ENCODE peak calls at places on chromosomes 13 and 19, in five cellular contexts. G, Q, U, Y and H are unnamed samples.

GRCh38 chr19:42202290-42202867 is 15.1 kb downstream of the DEDD2 start:
- DNase-seq in Q (no peak), U (no peak), Y (no peak), G (no peak), H (no peak)

GRCh38 chr13:53191091-53191490 is 162.5 kb downstream of the OLFM4 start:
- DNase-seq in U (no peak), G (no peak), Y (no peak), Q (no peak), H (no peak)

GRCh38 chr19:49301165-49301865 is 23.7 kb downstream of the SLC6A16 start:
- DNase-seq in Q (peak), G (peak), Y (peak), U (peak), H (peak)

GRCh38 chr13:114127473-114128347 is 4.7 kb downstream of the RASA3 start:
- DNase-seq in U (no peak), G (no peak), Y (no peak), Q (no peak), H (no peak)

GRCh38 chr19:7849631-7850428 is 19.8 kb downstream of the EVI5L start:
- DNase-seq in U (no peak), Q (peak), Y (no peak), G (no peak), H (no peak)

GRCh38 chr19:29492761-29493160 is 33.0 kb upstream of the VSTM2B start:
- DNase-seq in Y (no peak), Q (no peak), U (no peak), G (no peak), H (no peak)

GRCh38 chr19:345320-345879 is 804 bp upstream of the MIER2 start:
- DNase-seq in U (no peak), Y (no peak), Q (no peak), G (no peak), H (no peak)

GRCh38 chr19:2627855-2628254 is 74.6 kb downstream of the GNG7 start:
- DNase-seq in G (no peak), U (peak), Q (no peak), Y (no peak), H (no peak)

DNA sequence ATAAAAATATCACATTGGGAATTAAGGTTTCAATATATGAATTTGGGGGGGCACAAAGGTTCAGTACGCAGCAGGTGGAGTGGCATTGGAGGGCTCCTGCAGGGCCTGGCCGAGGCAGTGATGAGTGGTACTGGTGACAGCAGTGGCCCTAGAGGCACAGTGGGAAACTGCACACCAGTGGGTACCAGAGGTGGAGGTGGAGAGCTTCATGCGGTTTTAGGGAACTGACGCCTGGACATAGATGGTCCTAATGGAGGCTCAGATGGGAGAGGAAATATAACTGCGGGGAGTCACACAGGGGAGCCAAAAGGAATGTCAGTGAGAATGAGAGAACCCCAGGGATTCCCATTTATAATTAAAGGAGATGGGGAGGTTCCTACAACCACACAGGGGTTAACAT is 156.2 kb downstream of the COG6 start:
- DNase-seq in G (no peak), Y (no peak), Q (no peak), U (no peak), H (no peak)
- TF ChIP-seq CTCF in G (no peak), Y (no peak), Q (peak), U (no peak), H (no peak)

DNA sequence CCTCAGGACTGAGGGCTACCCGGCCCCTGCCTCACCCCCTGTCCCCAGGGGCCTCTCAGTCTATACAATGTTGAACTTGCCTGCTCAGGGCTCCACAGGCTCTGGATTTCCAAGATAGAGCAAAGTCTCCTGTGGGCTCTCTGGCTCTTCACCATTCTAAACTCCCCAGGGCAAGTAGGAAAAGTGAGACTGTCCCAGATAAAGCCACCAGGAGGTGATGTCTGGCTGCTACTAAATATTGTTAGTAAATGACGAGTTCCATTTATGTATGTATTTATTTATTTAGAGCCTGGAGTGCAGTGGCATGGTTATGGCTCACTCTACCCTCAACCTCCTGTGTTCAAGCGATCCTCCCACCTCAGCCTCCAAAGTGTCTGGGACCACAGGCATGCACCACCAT is 73.6 kb upstream of the SIAH3 start:
- DNase-seq in Y (no peak), Q (no peak), U (peak), G (no peak), H (no peak)
- TF ChIP-seq CTCF in Y (no peak), Q (no peak), U (peak), G (no peak), H (no peak)

DNA sequence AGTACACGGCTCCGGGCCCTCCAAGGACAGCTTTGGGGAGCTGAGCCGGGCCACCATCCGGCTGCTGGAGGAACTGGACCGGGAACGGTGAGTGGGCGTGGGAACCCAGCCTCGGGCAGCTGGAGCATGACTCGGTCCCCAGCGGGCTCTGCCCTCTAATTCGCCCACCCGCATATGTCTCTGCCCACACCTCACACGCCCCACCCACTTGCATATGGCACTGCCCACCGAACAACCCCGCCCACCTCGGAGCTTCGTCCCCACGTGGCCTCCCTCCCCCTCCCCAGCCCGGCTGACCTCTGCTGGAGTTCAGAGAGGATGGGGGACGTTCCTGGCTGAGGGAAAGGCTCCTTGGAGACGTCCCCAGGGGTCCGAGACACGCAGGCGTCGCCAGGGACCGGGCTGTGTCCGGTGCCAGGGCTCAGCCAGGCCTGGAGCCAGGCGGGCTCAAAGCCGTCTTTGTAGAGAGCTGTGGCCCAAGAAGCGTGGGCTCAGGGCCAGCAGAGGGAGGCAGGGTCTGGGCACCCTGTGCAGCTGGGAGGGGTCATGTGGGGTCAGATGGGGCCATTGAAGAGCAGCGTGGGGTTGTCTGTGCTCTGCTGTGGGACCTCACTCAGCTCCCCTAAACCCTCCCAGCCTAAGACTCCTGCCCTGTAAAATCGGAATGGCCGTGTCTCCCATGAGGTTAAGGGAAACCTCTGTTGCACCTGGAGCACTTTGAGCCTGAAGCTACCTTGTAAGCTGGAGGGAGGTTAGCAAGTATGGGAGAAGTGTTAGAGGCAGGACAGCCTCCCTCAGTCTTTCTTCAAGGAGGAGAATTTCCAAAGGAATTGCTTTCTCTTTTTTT is 3.8 kb downstream of the APC2 start:
- DNase-seq in G (no peak), Q (peak), Y (no peak), U (no peak), H (peak)
- TF ChIP-seq CTCF in G (no peak), Q (peak), Y (no peak), U (peak), H (no peak)

GRCh38 chr13:96020941-96021340 is 32.3 kb downstream of the UGGT2 start:
- DNase-seq in U (no peak), Y (no peak), G (no peak), Q (no peak), H (no peak)

GRCh38 chr13:96018135-96018534 is 35.1 kb downstream of the UGGT2 start:
- DNase-seq in Q (no peak), U (no peak), G (no peak), Y (no peak), H (no peak)

GRCh38 chr13:96025283-96025682 is 27.9 kb downstream of the UGGT2 start:
- DNase-seq in Y (no peak), U (no peak), Q (no peak), G (no peak), H (no peak)

DNA sequence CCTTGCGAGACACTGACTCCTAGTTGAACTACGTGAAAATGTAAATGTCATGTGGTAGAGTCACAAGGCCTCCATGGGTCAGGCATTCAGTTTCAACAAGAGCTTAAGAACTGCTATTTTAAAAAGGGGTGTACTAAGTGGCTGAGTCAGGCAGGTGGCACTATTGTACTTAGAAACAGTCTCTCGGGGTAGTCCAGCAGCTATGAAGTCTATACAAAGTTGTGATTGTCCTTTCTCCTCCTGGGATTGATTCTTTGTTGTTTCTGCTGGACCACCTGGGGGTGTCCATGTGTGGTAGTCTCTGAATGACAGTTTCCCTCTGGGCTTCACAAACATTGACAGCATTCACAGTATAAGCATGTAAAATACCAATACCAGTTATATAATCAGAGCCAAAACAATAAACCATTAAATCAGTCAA is 33.0 kb downstream of the UGGT2 start:
- DNase-seq in U (peak), Q (peak), G (peak), Y (peak), H (no peak)
- TF ChIP-seq CTCF in U (peak), Q (peak), G (no peak), Y (peak), H (peak)

GRCh38 chr13:50080856-50081105 is 65.5 kb downstream of the KCNRG start:
- DNase-seq in Y (no peak), U (no peak), G (no peak), Q (no peak), H (no peak)

GRCh38 chr13:50080158-50080855 is 65.1 kb downstream of the KCNRG start:
- DNase-seq in Q (peak), U (peak), G (no peak), Y (peak), H (peak)

GRCh38 chr13:50081106-50081898 is 66.1 kb downstream of the KCNRG start:
- DNase-seq in G (peak), U (no peak), Q (peak), Y (peak), H (peak)

GRCh38 chr13:50081899-50082425 is 66.7 kb downstream of the KCNRG start:
- DNase-seq in U (peak), Q (peak), Y (peak), G (peak), H (peak)

DNA sequence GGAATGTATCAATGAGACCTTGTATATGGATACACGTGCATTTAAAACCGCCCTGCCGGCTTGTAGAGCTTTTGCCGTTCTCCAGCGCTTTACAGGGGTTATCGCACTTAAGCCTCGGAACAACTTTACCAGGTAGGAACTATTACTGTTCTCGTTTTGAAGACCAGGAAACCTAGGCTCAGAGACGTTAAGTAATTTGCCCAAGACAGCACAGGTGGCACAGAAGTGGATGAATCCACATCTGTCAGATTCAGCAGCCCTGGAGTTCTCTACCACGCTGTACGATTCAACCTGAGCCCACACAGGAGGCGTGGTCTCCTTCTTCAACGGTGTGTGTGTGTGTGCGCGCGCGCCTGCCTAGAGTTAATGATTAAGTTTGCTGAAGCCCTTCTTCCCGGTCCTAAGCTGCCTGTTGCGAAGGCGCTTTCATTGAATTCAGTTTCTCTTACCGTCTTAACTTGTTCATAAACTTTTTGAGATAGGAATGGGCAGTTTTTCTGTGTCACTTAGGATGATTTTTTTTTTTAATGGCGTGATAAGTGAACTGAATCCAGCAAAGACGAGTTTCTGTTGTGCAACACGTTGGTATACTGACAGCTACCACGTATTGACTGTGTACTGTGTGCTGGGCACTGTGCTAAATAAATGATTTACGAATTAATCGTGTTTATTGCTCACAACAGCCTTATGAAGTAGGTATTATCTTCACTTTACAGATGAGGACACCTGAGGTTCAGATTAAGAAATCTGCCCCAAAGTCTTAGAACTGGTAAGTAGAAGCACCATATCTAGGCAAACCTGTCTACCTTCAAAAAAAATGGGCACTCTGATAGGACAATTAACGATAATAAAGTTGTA is 67.4 kb downstream of the KCNRG start:
- DNase-seq in U (peak), Q (peak), Y (peak), G (peak), H (peak)
- TF ChIP-seq CTCF in U (no peak), Q (no peak), Y (no peak), G (no peak), H (no peak)

GRCh38 chr19:10565567-10566407 is at the start of gene KRI1:
- DNase-seq in U (peak), Q (peak), Y (peak), G (peak), H (peak)
- TF ChIP-seq CTCF in U (no peak), Q (peak), Y (no peak), G (no peak), H (peak)

GRCh38 chr19:10473192-10473591 is 30.0 kb downstream of the KEAP1 start:
- DNase-seq in Y (no peak), Q (no peak), G (no peak), U (no peak), H (no peak)

GRCh38 chr19:10474962-10475451 is 28.1 kb downstream of the KEAP1 start:
- DNase-seq in G (no peak), U (no peak), Q (no peak), Y (no peak), H (no peak)

GRCh38 chr19:10467104-10467706 is 36.0 kb downstream of the KEAP1 start:
- DNase-seq in G (no peak), U (no peak), Q (no peak), Y (no peak), H (no peak)

GRCh38 chr19:10468133-10468532 is 35.0 kb downstream of the KEAP1 start:
- DNase-seq in Y (no peak), Q (no peak), U (no peak), G (no peak), H (no peak)

GRCh38 chr19:10471909-10472308 is 31.2 kb downstream of the KEAP1 start:
- DNase-seq in G (no peak), Y (peak), Q (no peak), U (peak), H (no peak)
- TF ChIP-seq CTCF in G (peak), Y (no peak), Q (peak), U (peak), H (peak)

DNA sequence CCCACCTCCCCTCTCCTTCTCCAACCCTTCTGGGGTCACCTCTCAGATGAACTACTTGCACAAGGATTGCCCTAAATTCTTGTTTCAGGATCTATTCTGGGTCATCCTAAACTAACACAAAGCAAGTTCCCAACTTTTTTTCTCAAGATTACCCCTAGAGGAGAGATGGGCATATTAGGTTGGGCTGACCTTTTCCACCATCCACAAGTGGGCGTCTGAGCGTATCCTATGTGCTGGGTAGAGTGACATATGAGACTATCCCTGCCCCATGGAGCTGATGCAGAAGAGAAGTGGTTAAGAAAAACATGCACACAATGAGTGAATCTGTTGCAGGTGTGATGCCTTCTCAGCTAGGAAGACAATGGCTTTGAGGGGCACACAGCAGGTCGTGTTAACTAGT is 132.7 kb downstream of the CACNA1A start:
- DNase-seq in Q (no peak), U (no peak), Y (no peak), G (no peak), H (no peak)
- TF ChIP-seq CTCF in Q (no peak), U (no peak), Y (no peak), G (no peak), H (no peak)

DNA sequence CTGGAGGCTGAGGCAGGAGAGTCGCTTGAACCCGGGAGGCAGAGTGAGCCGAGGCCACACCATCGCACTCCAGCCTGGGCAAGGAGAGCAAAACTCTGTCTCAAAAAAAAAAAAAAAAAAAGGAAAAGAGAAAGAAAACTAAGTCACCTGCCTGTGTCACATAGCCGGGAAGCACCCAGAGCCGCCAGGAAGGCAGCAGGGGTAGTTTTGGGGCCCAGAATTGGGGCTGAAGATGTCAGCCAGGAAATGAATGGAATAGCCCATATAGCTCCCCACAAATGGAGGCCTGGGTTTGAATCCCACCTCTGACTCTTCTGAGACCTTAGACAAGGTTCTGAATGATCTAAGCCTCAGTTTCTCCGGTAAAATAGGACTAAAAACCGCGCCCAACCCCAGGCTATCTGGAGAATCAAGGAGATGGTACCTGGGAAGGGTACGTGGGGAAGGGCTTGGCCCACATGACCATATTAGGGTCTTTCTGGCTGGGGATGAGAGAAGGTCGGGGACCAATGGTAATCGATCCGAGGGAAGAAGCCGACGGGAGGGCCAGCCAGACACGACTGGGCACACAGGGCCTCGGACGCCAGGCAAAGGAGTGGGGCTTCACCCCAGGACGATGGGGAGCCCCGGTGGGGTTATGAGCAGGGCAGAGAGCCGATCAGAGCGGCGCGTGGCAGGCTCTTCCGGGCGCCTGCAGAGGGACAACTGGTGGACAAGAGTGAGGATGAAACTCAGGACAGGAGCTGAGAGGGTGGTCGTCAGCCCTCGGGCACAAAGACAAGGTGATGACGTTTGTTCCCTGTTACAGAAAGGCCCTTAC is 14.4 kb downstream of the CCDC124 start:
- DNase-seq in U (no peak), Q (no peak), Y (no peak), G (no peak), H (no peak)
- TF ChIP-seq CTCF in U (peak), Q (no peak), Y (no peak), G (no peak), H (peak)

GRCh38 chr19:47013041-47013517 is 6.6 kb upstream of the NPAS1 start:
- DNase-seq in G (peak), Y (peak), Q (peak), U (peak), H (peak)
- TF ChIP-seq CTCF in G (peak), Y (peak), Q (peak), U (peak), H (peak)